ENCODE peak calls at places on chromosomes 13 and 19, in eight cellular contexts. H, D, R, N, S, X, B and I are unnamed samples.

GRCh38 chr19:28213476-28214082 is 999.4 kb downstream of the UQCRFS1 start:
- DNase-seq in S (peak), N (no peak), B (no peak), R (no peak), D (no peak), X (no peak), H (no peak), I (no peak)

GRCh38 chr13:106911602-106912001 is 343.7 kb upstream of the ARGLU1 start:
- DNase-seq in S (no peak), B (no peak), N (no peak), R (no peak), H (no peak), D (no peak), X (no peak), I (no peak)

GRCh38 chr13:106182404-106182803 is 353.1 kb downstream of the EFNB2 start:
- DNase-seq in B (no peak), D (peak), X (no peak), S (no peak), H (peak), N (no peak), R (no peak), I (peak)

GRCh38 chr19:2476451-2477140 is 669 bp downstream of the GADD45B start:
- DNase-seq in H (peak), B (peak), N (no peak), D (peak), R (no peak), S (no peak), X (peak), I (no peak)

GRCh38 chr13:27016871-27017270 is 154.7 kb downstream of the USP12 start:
- DNase-seq in B (no peak), D (no peak), S (no peak), X (peak), H (no peak), R (no peak), N (no peak), I (no peak)

GRCh38 chr13:50911937-50912624 is 2.5 kb downstream of the RNASEH2B start:
- DNase-seq in X (peak), H (peak), B (peak), R (peak), S (peak), N (peak), D (peak), I (peak)

GRCh38 chr13:66348745-66349720 is 881.1 kb downstream of the PCDH9 start:
- DNase-seq in N (no peak), R (no peak), D (peak), S (no peak), B (no peak), H (no peak), X (no peak), I (no peak)

GRCh38 chr19:13101590-13102415 is 855 bp downstream of the LYL1 start:
- DNase-seq in S (no peak), D (no peak), R (no peak), X (no peak), H (no peak), B (no peak), N (no peak), I (no peak)

GRCh38 chr19:13881692-13882418 is 4.9 kb downstream of the NANOS3 start:
- DNase-seq in S (no peak), B (no peak), N (no peak), R (no peak), X (peak), D (peak), H (no peak), I (no peak)

GRCh38 chr19:23075031-23075733 is 41.6 kb upstream of the ZNF730 start:
- DNase-seq in N (peak), S (peak), B (peak), R (no peak), H (peak), D (peak), X (peak), I (no peak)

GRCh38 chr13:30577381-30577780 is 40.3 kb upstream of the USPL1 start:
- DNase-seq in S (peak), B (no peak), R (peak), D (peak), N (no peak), X (peak), H (peak), I (no peak)

GRCh38 chr13:28492527-28493367 is 2.2 kb downstream of the FLT1 start:
- DNase-seq in S (no peak), X (no peak), R (peak), D (no peak), B (no peak), H (no peak), N (no peak), I (no peak)

GRCh38 chr13:23325191-23325590 is 108.3 kb downstream of the SACS start:
- DNase-seq in S (no peak), B (no peak), H (no peak), N (no peak), D (no peak), R (peak), X (no peak), I (no peak)

GRCh38 chr13:51907040-51907732 is 45.4 kb downstream of the CCDC70 start:
- DNase-seq in N (no peak), H (no peak), S (no peak), B (no peak), D (no peak), X (no peak), R (no peak), I (no peak)

GRCh38 chr19:30046522-30046921 is 104.5 kb downstream of the URI1 start:
- DNase-seq in D (no peak), B (no peak), R (peak), X (no peak), S (peak), N (no peak), H (peak), I (no peak)

GRCh38 chr13:94711561-94712286 is 621 bp downstream of the SOX21 start:
- DNase-seq in R (no peak), S (peak), X (no peak), N (peak), B (no peak), D (peak), H (peak), I (peak)

GRCh38 chr13:22121340-22121739 is 450.5 kb downstream of the FGF9 start:
- DNase-seq in B (no peak), D (no peak), R (peak), X (no peak), H (no peak), S (no peak), N (peak), I (no peak)

GRCh38 chr19:11269408-11269807 is 7.1 kb upstream of the DOCK6 start:
- DNase-seq in X (no peak), H (peak), D (no peak), R (no peak), N (no peak), S (peak), B (no peak), I (no peak)

GRCh38 chr19:51739466-51740213 is 12.0 kb downstream of the FPR1 start:
- DNase-seq in R (no peak), S (no peak), X (no peak), D (no peak), B (no peak), N (no peak), H (no peak), I (no peak)

GRCh38 chr13:104779311-104779710 is 1713.1 kb upstream of the SLC10A2 start:
- DNase-seq in X (no peak), N (peak), H (peak), B (no peak), R (no peak), S (no peak), D (peak), I (no peak)

GRCh38 chr13:88063741-88064140 is 392.6 kb downstream of the SLITRK5 start:
- DNase-seq in H (peak), N (no peak), D (no peak), R (no peak), X (no peak), S (no peak), B (no peak), I (no peak)

GRCh38 chr13:27423333-27423732 is 1.1 kb upstream of the GTF3A start:
- DNase-seq in N (no peak), R (no peak), H (no peak), D (no peak), X (no peak), B (no peak), S (peak), I (no peak)

GRCh38 chr19:2048959-2049740 is 1.9 kb downstream of the MKNK2 start:
- DNase-seq in D (no peak), H (no peak), X (no peak), S (no peak), N (no peak), B (no peak), R (no peak), I (no peak)

GRCh38 chr13:30334663-30335386 is 27.5 kb upstream of the KATNAL1 start:
- DNase-seq in H (peak), S (peak), D (peak), X (no peak), B (no peak), N (no peak), R (no peak), I (peak)

GRCh38 chr13:112079696-112080095 is 12.7 kb downstream of the SOX1 start:
- DNase-seq in X (no peak), R (no peak), B (no peak), S (no peak), H (no peak), D (peak), N (no peak), I (peak)

DNA sequence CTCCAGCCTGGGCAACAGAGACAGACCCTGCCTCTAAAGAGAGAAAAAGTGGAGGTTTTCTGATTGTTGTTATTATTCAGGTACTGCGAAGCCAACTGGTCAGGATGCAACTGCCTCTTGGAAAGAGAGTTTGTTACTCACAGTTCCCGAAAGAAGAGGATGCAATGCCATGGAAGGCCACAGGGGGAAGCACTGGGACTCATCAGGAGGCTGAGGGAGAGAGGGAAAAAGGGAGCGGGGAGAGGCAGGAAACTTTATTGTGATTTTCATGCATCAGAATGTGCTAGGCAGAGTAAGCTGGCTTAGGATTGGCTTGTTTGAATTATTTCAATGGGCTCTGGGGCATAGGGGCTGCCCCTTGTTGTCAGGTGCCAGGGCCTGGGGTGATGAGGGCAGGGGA is 27.6 kb downstream of the MYO9B start:
- DNase-seq in D (peak), S (peak), N (peak), R (no peak), X (peak), B (no peak), H (peak), I (peak)
- TF ChIP-seq CTCF in D (peak), S (peak), N (peak), R (peak), X (peak), B (peak), H (peak), I (peak)

GRCh38 chr13:102948006-102948405 is 102.2 kb downstream of the ERCC5 start:
- DNase-seq in R (no peak), N (no peak), D (peak), B (no peak), H (peak), X (no peak), S (no peak), I (peak)
- TF ChIP-seq CTCF in R (no peak), N (no peak), D (no peak), B (no peak), H (no peak), X (no peak), S (no peak), I (no peak)

GRCh38 chr19:33399745-33400681 is 26.5 kb downstream of the CEBPG start:
- DNase-seq in X (peak), S (no peak), B (no peak), N (peak), D (no peak), H (no peak), R (no peak), I (no peak)
- TF ChIP-seq CTCF in X (no peak), S (no peak), B (no peak), N (no peak), D (no peak), H (no peak), R (no peak), I (no peak)

GRCh38 chr13:108895220-108895704 is 265.9 kb downstream of the MYO16 start:
- DNase-seq in N (no peak), R (no peak), D (peak), H (peak), B (no peak), X (no peak), S (peak), I (peak)
- TF ChIP-seq CTCF in N (peak), R (peak), D (peak), H (peak), B (no peak), X (peak), S (peak), I (no peak)

GRCh38 chr19:10074153-10074552 is 12.0 kb upstream of the SHFL start:
- DNase-seq in D (peak), S (peak), R (no peak), X (no peak), H (no peak), B (no peak), N (no peak), I (peak)
- TF ChIP-seq CTCF in D (peak), S (peak), R (peak), X (peak), H (peak), B (no peak), N (peak), I (peak)

GRCh38 chr19:45178262-45179062 is at the start of gene BLOC1S3:
- DNase-seq in S (peak), B (peak), X (peak), R (peak), D (peak), N (peak), H (peak), I (peak)
- TF ChIP-seq CTCF in S (peak), B (peak), X (no peak), R (peak), D (peak), N (peak), H (peak), I (peak)

GRCh38 chr19:52991484-52991883 is 22.2 kb upstream of the ERVV-1 start:
- DNase-seq in H (peak), D (peak), S (no peak), N (no peak), R (no peak), B (no peak), X (no peak), I (no peak)

GRCh38 chr19:52991021-52991420 is 22.7 kb upstream of the ERVV-1 start:
- DNase-seq in S (no peak), B (no peak), N (no peak), H (no peak), D (peak), X (no peak), R (no peak), I (no peak)

GRCh38 chr19:52995711-52996110 is 18.0 kb upstream of the ERVV-1 start:
- DNase-seq in D (no peak), H (no peak), X (no peak), R (no peak), N (no peak), B (no peak), S (no peak), I (no peak)

GRCh38 chr19:52992109-52993004 is 21.4 kb upstream of the ERVV-1 start:
- DNase-seq in B (peak), H (peak), D (peak), S (no peak), X (peak), N (peak), R (no peak), I (no peak)

DNA sequence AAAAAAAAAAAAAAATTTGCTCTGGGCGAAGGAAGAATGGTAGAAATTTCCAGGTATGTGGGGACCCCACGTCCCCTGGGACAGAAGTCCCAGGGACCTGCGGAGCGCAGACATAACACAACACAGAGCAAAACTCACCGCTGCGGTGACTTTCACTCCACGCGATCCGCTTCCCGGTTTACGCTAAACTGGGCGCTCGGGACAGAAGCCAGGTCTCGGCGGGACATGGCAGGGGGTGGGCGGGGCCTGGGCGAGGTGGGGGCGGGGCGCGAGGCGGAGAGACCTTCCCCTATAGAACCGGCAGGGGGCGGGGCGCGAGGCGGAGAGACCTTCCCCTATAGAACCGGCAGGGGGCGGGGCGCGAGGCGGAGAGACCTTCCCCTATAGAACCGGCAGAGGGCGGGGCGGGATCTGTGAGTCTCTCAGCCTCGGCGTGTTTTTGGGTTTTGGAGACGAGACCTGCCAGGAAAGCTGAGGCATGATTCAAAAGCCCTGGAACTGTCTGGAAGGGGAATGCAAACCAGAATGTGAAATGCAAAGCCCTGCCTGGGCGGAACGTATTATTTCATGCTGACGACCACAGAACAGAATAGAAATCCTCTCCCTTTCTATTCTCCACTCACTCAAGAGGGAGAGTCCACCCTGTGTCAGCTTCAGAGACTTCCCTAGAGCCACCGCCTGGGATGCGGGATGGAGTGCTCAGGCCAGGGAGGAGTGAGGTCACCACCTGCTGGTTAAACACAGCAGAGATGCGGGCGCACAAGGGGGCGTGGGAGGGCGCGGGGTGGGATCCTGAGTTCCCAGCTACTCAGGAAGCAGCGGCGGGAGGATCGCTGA is 20.2 kb upstream of the ERVV-1 start:
- DNase-seq in X (peak), H (peak), N (peak), B (peak), D (peak), S (peak), R (no peak), I (peak)
- TF ChIP-seq CTCF in X (peak), H (peak), N (peak), B (peak), D (peak), S (peak), R (peak), I (peak)

GRCh38 chr13:109715902-109716301 is 70.5 kb downstream of the IRS2 start:
- DNase-seq in S (peak), D (peak), N (no peak), B (no peak), R (no peak), H (peak), X (no peak), I (no peak)
- TF ChIP-seq CTCF in S (peak), D (no peak), N (no peak), B (no peak), R (no peak), H (no peak), X (no peak), I (no peak)

GRCh38 chr13:49549289-49549688 is 36.1 kb downstream of the RCBTB1 start:
- DNase-seq in H (no peak), R (no peak), N (no peak), D (no peak), X (no peak), B (no peak), S (no peak), I (no peak)
- TF ChIP-seq CTCF in H (no peak), R (no peak), N (no peak), D (no peak), X (no peak), B (no peak), S (no peak), I (no peak)